ENCODE peak calls at places on chromosome 11, in eight cellular contexts. N is right atrium auricular region; L is type B pancreatic cell; B is tibial artery; I is endodermal cell; Z is body of pancreas; J is fibroblast of mammary gland; Y is activated CD8-positive, alpha-beta T cell treated with anti-CD3 and anti-CD28 coated beads for 36 hours. K is an unnamed sample.

GRCh38 chr11:9773524-9773923 is 109.6 kb downstream of the SWAP70 start:
- DNase-seq in I (no peak), L (no peak), Z (no peak), N (no peak), J (no peak), Y (no peak), B (no peak), K (no peak)

GRCh38 chr11:76206327-76207081 is at the start of gene WNT11:
- DNase-seq in L (no peak), J (no peak), Z (peak; percentile 80), N (no peak), I (peak; percentile 81), B (no peak), Y (peak; percentile 28), K (peak; percentile 61)

GRCh38 chr11:64877390-64878222 is 815 bp downstream of the EHD1 start:
- DNase-seq in I (peak; percentile 62), Z (no peak), J (no peak), N (no peak), L (no peak), B (no peak), Y (peak; percentile 47), K (no peak)

GRCh38 chr11:31959711-31960110 is 131.2 kb upstream of the RCN1 start:
- DNase-seq in I (no peak), Z (no peak), J (peak; percentile 37), L (no peak), Y (no peak), B (no peak), N (no peak), K (no peak)

GRCh38 chr11:117259417-117259816 is 26.9 kb downstream of the RNF214 start:
- DNase-seq in Y (no peak), Z (no peak), J (peak; percentile 81), B (no peak), I (no peak), L (no peak), N (no peak), K (no peak)

GRCh38 chr11:64767344-64768299 is 7.8 kb upstream of the PYGM start:
- DNase-seq in Z (peak; percentile 69), B (peak; percentile 76), L (no peak), J (peak; percentile 70), N (peak; percentile 82), I (peak; percentile 96), Y (peak; percentile 95), K (peak; percentile 50)

GRCh38 chr11:12793506-12793905 is 119.3 kb downstream of the TEAD1 start:
- DNase-seq in Y (no peak), J (no peak), I (no peak), N (no peak), Z (no peak), B (no peak), L (no peak), K (no peak)

GRCh38 chr11:92556435-92556834 is 331.8 kb downstream of the FAT3 start:
- DNase-seq in Z (peak; percentile 9), I (peak; percentile 56), N (no peak), J (peak; percentile 1), Y (no peak), L (no peak), B (no peak), K (no peak)

GRCh38 chr11:118051611-118052461 is 25.0 kb upstream of the TMPRSS4 start:
- DNase-seq in L (peak; percentile 60), J (no peak), N (no peak), I (no peak), Z (no peak), Y (peak; percentile 85), B (peak; percentile 57), K (no peak)

GRCh38 chr11:6319001-6319878 is 1.1 kb downstream of the CAVIN3 start:
- DNase-seq in J (peak; percentile 32), Y (no peak), B (peak; percentile 88), N (peak; percentile 73), Z (peak; percentile 52), L (no peak), I (peak; percentile 79), K (peak; percentile 21)
- TF ChIP-seq CTCF in J (no peak), Y (no peak), B (no peak), N (no peak), Z (peak; percentile 5), L (no peak), I (no peak), K (no peak)

DNA sequence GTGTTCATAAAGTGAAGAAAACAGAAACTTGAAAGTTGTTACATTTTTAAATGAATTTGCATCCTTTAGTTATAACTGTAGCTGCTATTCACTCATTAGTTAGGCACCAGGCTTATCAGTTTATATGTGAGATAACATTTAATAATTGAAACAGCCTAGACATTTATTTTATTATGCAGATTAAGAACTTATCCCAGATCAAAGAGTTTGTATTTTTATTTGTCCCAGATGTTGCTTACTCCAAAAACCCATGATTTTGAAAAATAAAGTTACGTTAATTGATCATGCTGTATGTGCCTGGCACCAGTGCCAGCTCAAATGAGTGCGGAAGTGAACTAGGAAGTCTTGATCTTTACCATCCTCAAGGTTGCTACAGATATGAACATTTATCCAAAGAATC is 172.7 kb upstream of the CARD18 start:
- DNase-seq in N (no peak), J (no peak), L (no peak), I (no peak), Z (no peak), B (no peak), Y (no peak), K (no peak)
- TF ChIP-seq CTCF in N (no peak), J (no peak), L (no peak), I (no peak), Z (no peak), B (no peak), Y (no peak), K (no peak)

DNA sequence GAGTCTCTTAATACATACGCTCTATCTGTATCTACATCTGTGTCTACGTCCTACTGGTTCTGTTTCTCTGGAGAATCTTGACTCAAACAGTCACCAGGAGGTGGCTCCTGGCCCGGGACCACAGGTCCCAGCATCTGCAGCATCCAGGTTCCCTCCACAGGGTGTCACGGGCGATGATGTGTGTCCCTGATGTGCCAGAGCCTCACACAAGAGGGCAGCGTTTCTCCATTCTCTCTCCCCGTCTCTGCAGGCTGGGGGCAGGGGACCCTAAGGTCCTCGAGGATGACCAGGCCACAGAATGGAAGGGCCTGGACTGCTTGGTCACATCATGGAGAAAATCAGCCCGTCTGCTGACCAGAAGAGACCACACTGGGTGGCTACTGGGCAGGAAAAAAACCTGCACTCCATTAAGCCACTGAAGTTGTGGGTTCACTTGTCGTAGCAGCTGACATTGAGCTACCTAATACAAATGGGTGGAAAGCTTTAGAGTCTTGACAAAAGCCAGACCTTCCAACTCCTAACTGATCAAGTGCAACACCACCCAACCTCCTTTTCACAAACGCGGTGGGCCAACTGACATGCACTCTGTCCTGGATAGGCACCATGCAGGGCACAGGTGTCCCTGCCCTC is 392.5 kb downstream of the CTTN start:
- DNase-seq in Z (no peak), B (no peak), L (no peak), J (no peak), I (peak; percentile 80), N (no peak), Y (no peak), K (no peak)
- TF ChIP-seq CTCF in Z (no peak), B (no peak), L (no peak), J (no peak), I (peak; percentile 63), N (no peak), Y (no peak), K (no peak)

GRCh38 chr11:121059605-121060004 is 35.7 kb downstream of the TBCEL start:
- DNase-seq in N (no peak), Y (no peak), Z (no peak), B (no peak), I (no peak), J (no peak), L (no peak), K (peak; percentile 29)

GRCh38 chr11:121067026-121067425 is 34.0 kb upstream of the TECTA start:
- DNase-seq in I (no peak), Z (no peak), J (no peak), N (no peak), L (no peak), Y (no peak), B (no peak), K (no peak)

GRCh38 chr11:121066623-121067022 is 34.4 kb upstream of the TECTA start:
- DNase-seq in B (no peak), L (no peak), Y (no peak), Z (no peak), J (no peak), I (no peak), N (no peak), K (no peak)

GRCh38 chr11:121067453-121067852 is 33.6 kb upstream of the TECTA start:
- DNase-seq in B (no peak), Z (no peak), L (no peak), N (no peak), J (no peak), I (no peak), Y (no peak), K (no peak)

DNA sequence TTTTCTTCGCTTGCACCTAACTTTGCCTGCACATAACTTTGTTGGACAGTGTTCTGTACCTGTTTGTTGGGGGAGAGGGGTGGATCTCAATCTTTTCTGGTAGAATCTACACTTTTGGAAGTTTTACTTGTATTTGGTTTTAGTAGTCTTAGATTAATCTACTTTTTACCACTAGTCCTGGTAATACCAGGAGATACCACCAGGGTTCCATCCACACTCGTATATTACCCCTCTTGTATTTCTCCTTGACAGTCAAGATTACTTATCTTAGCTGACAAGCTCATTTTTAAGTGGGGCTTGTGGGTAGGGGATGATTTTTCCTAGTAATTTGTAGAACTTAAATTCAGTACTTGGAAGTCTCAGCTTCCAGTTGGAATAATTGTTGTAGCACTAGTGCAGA is 37.3 kb upstream of the TECTA start:
- DNase-seq in I (peak; percentile 42), Y (peak; percentile 4), N (no peak), J (peak; percentile 11), B (no peak), Z (no peak), L (no peak), K (no peak)
- TF ChIP-seq CTCF in I (peak; percentile 75), Y (peak; percentile 60), N (peak; percentile 16), J (peak; percentile 40), B (peak; percentile 18), Z (peak; percentile 16), L (peak; percentile 69), K (no peak)

GRCh38 chr11:48384670-48385069 is 18.4 kb upstream of the OR4C5 start:
- DNase-seq in Y (peak; percentile 14), J (no peak), Z (no peak), N (no peak), L (no peak), I (peak; percentile 69), B (no peak), K (no peak)
- TF ChIP-seq CTCF in Y (no peak), J (peak; percentile 2), Z (no peak), N (no peak), L (no peak), I (peak; percentile 39), B (no peak), K (no peak)

GRCh38 chr11:61897387-61898246 is 6.3 kb upstream of the FADS3 start:
- DNase-seq in N (peak; percentile 82), L (peak; percentile 86), Z (peak; percentile 80), B (peak; percentile 85), I (peak; percentile 97), J (peak; percentile 60), Y (peak; percentile 84), K (peak; percentile 89)
- TF ChIP-seq CTCF in N (peak; percentile 82), L (peak; percentile 90), Z (peak; percentile 83), B (peak; percentile 89), I (peak; percentile 97), J (peak; percentile 89), Y (peak; percentile 88), K (peak; percentile 91)